ENCODE peak calls at places on chromosomes 3 and 15, in four cellular contexts. U is left ventricle myocardium inferior; Z is CD8-positive, alpha-beta T cell; J is SHP77. L is an unnamed sample.

GRCh38 chr3:52831500-52832301 is 1.2 kb upstream of the ITIH4 start:
- DNase-seq in U (no peak), Z (no peak), J (peak; percentile 78), L (no peak)

GRCh38 chr15:100124361-100124760 is 217.4 kb downstream of the ADAMTS17 start:
- DNase-seq in U (no peak), Z (no peak), J (no peak), L (no peak)

GRCh38 chr15:59199775-59200465 is 6.7 kb upstream of the LDHAL6B start:
- DNase-seq in U (no peak), Z (no peak), J (no peak), L (no peak)

GRCh38 chr3:124634210-124635168 is 95.8 kb upstream of the UMPS start:
- DNase-seq in U (no peak), Z (no peak), J (no peak), L (no peak)

GRCh38 chr3:149621218-149622005 is 36.4 kb downstream of the WWTR1 start:
- DNase-seq in U (no peak), Z (no peak), J (no peak), L (no peak)

GRCh38 chr3:190883973-190884832 is 21.7 kb upstream of the GMNC start:
- DNase-seq in U (no peak), Z (no peak), J (peak; percentile 45), L (no peak)

GRCh38 chr15:62920569-62921502 is 121.7 kb upstream of the TPM1 start:
- DNase-seq in U (peak; percentile 56), Z (no peak), J (no peak), L (no peak)

GRCh38 chr15:44697014-44697413 is 14.1 kb downstream of the PATL2 start:
- DNase-seq in U (no peak), Z (no peak), J (no peak), L (no peak)

GRCh38 chr3:57434041-57434440 is 110.1 kb downstream of the DNAH12 start:
- DNase-seq in U (no peak), Z (no peak), J (peak; percentile 38), L (peak; percentile 6)

GRCh38 chr3:96434616-96435015 is 379.8 kb upstream of the EPHA6 start:
- DNase-seq in U (no peak), Z (no peak), J (no peak), L (no peak)

GRCh38 chr3:84692261-84692660 is 266.5 kb upstream of the CADM2 start:
- DNase-seq in U (no peak), Z (no peak), J (no peak), L (no peak)

GRCh38 chr3:35781558-35781957 is 142.2 kb downstream of the ARPP21 start:
- DNase-seq in U (no peak), Z (no peak), J (no peak), L (no peak)

GRCh38 chr3:8777201-8777977 is 8.0 kb upstream of the OXTR start:
- DNase-seq in U (no peak), Z (no peak), J (no peak), L (no peak)

GRCh38 chr3:143084856-143085731 is 34.5 kb upstream of the CHST2 start:
- DNase-seq in U (no peak), Z (no peak), J (no peak), L (no peak)

GRCh38 chr3:58005662-58006061 is 2.6 kb upstream of the FLNB start:
- DNase-seq in U (no peak), Z (no peak), J (no peak), L (no peak)

GRCh38 chr3:154252759-154253638 is 71.3 kb downstream of the DHX36 start:
- DNase-seq in U (peak; percentile 89), Z (peak; percentile 70), J (peak; percentile 73), L (peak; percentile 71)

GRCh38 chr15:82739086-82739485 is 29.4 kb upstream of the AP3B2 start:
- DNase-seq in U (no peak), Z (no peak), J (no peak), L (no peak)

GRCh38 chr15:62186578-62186977 is 21.5 kb upstream of the C2CD4B start:
- DNase-seq in U (no peak), Z (no peak), J (no peak), L (no peak)

GRCh38 chr15:23039151-23039916 is at the start of gene TUBGCP5:
- DNase-seq in U (peak; percentile 98), Z (peak; percentile 96), J (peak; percentile 97), L (peak; percentile 92)

GRCh38 chr3:94009612-94010011 is 18.8 kb downstream of the STX19 start:
- DNase-seq in U (no peak), Z (no peak), J (peak; percentile 10), L (no peak)

GRCh38 chr15:81937189-81937588 is 108.6 kb downstream of the MEX3B start:
- DNase-seq in U (no peak), Z (no peak), J (no peak), L (no peak)

GRCh38 chr3:49462222-49462621 is 7.8 kb upstream of the DAG1 start:
- DNase-seq in U (no peak), Z (no peak), J (no peak), L (no peak)

GRCh38 chr15:54528021-54528420 is 549.8 kb downstream of the UNC13C start:
- DNase-seq in U (no peak), Z (no peak), J (no peak), L (no peak)

GRCh38 chr3:24608701-24609387 is 114.2 kb upstream of the THRB start:
- DNase-seq in U (no peak), Z (no peak), J (no peak), L (no peak)

GRCh38 chr3:122928396-122929187 is 99.0 kb downstream of the SEMA5B start:
- DNase-seq in U (no peak), Z (no peak), J (no peak), L (no peak)

GRCh38 chr3:96796101-96796500 is 18.3 kb upstream of the EPHA6 start:
- DNase-seq in U (no peak), Z (no peak), J (no peak), L (no peak)

GRCh38 chr15:82173108-82173507 is 89.4 kb downstream of the EFL1 start:
- DNase-seq in U (no peak), Z (no peak), J (no peak), L (no peak)

GRCh38 chr15:59137566-59137965 is 32.6 kb downstream of the CCNB2 start:
- DNase-seq in U (no peak), Z (no peak), J (no peak), L (no peak)